ENCODE peak calls at places on chromosome 22, in nine cellular contexts. K, E, U, Q, R, X, V, Y and L are unnamed samples.

GRCh38 chr22:36368359-36368983 is 19.3 kb downstream of the MYH9 start:
- DNase-seq in E (no peak), X (no peak), U (no peak), K (no peak), R (no peak), Y (peak; percentile 73), V (peak; percentile 77), Q (no peak), L (no peak)

GRCh38 chr22:35154937-35155387 is 89.0 kb downstream of the ISX start:
- DNase-seq in Y (peak; percentile 81), R (peak; percentile 20), E (peak; percentile 47), U (no peak), Q (peak; percentile 53), K (peak; percentile 51), X (no peak), V (peak; percentile 54), L (peak; percentile 42)

GRCh38 chr22:19806213-19807160 is 45.9 kb downstream of the TBX1 start:
- DNase-seq in K (no peak), Y (no peak), V (peak; percentile 99), E (peak; percentile 43), Q (peak; percentile 92), X (peak; percentile 89), U (no peak), R (peak; percentile 50), L (peak; percentile 81)

GRCh38 chr22:20642668-20643179 is 131.2 kb upstream of the SERPIND1 start:
- DNase-seq in K (no peak), R (no peak), U (no peak), E (no peak), V (no peak), Y (no peak), X (no peak), Q (no peak), L (no peak)

GRCh38 chr22:47174096-47174495 is 411.6 kb downstream of the TBC1D22A start:
- DNase-seq in V (no peak), U (no peak), K (no peak), E (peak; percentile 31), R (no peak), Y (no peak), X (peak; percentile 45), Q (no peak), L (peak; percentile 17)

GRCh38 chr22:47616396-47617020 is 854.1 kb downstream of the TBC1D22A start:
- DNase-seq in R (no peak), X (peak; percentile 60), U (no peak), Q (no peak), Y (no peak), K (no peak), E (peak; percentile 13), V (no peak), L (peak; percentile 11)

GRCh38 chr22:39574779-39575551 is 4.4 kb downstream of the CACNA1I start:
- DNase-seq in K (no peak), U (no peak), E (no peak), Q (no peak), V (peak; percentile 68), R (peak; percentile 78), X (no peak), Y (no peak), L (no peak)

GRCh38 chr22:35301370-35301874 is 1.7 kb downstream of the TOM1 start:
- DNase-seq in X (peak; percentile 90), K (peak; percentile 18), R (peak; percentile 44), Y (no peak), Q (peak; percentile 39), E (no peak), V (peak; percentile 20), U (no peak), L (no peak)

GRCh38 chr22:17931400-17931825 is 92.9 kb downstream of the MICAL3 start:
- DNase-seq in E (peak; percentile 23), Y (no peak), K (no peak), U (no peak), X (no peak), R (no peak), Q (peak; percentile 50), V (no peak), L (peak; percentile 19)

GRCh38 chr22:39984006-39984405 is 10.7 kb upstream of the FAM83F start:
- DNase-seq in E (no peak), U (no peak), V (no peak), X (no peak), K (no peak), R (no peak), Y (no peak), Q (no peak), L (no peak)

GRCh38 chr22:46087816-46088277 is 62.5 kb upstream of the PPARA start:
- DNase-seq in E (peak; percentile 97), Q (peak; percentile 80), U (no peak), V (peak; percentile 73), X (peak; percentile 95), Y (no peak), K (peak; percentile 93), R (no peak), L (peak; percentile 94)

GRCh38 chr22:47651216-47651987 is 889.0 kb downstream of the TBC1D22A start:
- DNase-seq in U (no peak), E (no peak), V (peak; percentile 29), Y (no peak), K (no peak), Q (no peak), X (no peak), R (no peak), L (no peak)

GRCh38 chr22:37014835-37015586 is 4.2 kb downstream of the TST start:
- DNase-seq in Y (no peak), V (no peak), Q (peak; percentile 62), R (no peak), E (peak; percentile 55), U (no peak), X (no peak), K (no peak), L (no peak)

GRCh38 chr22:45968003-45968650 is 8.8 kb downstream of the WNT7B start:
- DNase-seq in U (no peak), K (no peak), Q (no peak), R (no peak), Y (no peak), X (no peak), V (no peak), E (no peak), L (no peak)

DNA sequence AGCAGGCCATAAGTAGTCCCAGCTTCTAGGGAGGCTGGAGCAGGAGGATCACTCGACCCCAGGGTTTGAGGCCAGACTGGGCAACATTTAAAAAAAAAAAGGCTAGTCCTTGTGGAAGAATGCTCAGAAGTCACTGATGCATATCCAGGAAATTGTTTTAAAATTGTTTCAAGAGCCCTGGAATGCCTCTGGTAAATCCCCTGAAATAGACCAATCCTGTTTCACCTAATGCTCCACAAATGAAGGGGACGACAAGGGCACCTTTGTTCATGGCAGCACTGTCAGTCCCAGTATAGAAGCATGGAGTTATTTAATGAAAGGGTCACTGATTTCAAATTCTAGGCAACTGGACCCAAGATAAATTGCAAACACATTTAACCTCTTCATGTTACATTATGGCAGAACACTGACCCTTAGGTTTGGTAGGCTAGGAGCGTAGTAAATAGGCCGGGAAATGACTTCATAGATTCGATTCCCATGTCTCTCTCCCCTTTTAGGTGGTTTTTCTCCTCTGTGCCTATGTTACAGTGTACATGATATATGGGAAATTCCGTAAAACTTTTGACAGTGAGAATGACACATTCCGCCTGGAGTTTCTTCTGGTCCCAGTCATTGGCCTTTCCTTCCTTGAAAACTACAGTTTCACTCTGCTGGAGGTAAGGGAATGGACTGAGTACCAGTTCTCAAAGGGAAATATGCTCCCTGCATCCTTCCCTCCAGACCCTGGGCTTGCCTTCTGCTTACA is 11.4 kb downstream of the KDELR3 start:
- DNase-seq in V (no peak), U (no peak), K (no peak), R (no peak), X (no peak), Q (no peak), E (no peak), Y (no peak), L (no peak)
- TF ChIP-seq CTCF in V (no peak), U (no peak), K (no peak), R (no peak), X (no peak), Q (no peak), E (no peak), Y (no peak), L (no peak)

DNA sequence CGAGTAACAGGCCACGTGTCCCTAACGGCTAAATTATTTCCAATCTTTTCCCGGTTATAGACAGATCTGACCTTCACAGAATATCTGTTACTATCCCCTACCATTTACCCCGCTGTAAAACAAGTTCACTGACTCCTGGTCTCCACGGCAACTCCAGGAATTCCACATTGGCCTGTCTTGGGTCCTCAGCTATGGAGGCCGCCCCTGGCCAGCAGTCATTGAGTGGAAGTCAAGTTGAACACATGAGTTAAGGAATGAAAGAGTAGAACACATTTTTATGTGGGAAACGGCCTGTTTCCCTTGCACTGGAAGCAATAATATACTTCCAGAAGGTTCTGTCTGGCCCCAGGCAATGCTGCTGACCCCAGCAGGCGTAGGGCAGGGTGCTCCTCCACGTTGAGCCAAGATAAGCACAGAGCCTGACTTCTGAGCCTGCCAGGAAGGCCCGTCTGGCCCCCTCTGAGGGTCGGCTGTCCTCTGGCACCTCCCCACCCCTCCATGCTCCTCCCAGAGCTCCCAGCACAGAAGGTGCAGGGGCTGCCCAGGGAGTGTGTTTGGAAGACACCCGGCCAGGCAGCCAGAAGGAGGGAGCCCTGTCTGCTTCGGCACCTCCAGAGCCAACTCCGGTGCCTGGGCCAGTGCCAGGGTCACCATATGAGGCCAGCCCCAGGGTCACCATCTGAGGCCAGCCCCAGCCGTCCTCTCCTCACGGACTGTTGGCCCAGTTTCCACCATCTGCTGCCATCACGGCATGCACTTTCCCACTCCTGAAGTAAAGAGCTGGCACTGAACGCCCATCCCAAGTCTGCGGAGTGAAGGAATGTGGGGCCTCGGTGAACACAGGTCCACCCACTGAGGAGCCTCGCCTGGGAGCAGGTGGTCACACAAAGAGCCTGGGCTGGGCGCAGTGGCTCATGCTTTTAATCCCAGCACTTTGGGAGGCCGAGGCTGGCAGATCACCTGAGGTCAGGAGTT is 813.2 kb downstream of the BRD1 start:
- DNase-seq in Y (no peak), V (no peak), X (peak; percentile 47), K (no peak), U (no peak), Q (no peak), R (no peak), E (peak; percentile 47), L (peak; percentile 15)
- TF ChIP-seq EP300 in Y (no peak), V (no peak), X (no peak), K (no peak), U (no peak), Q (no peak), R (no peak), E (no peak), L (no peak)

DNA sequence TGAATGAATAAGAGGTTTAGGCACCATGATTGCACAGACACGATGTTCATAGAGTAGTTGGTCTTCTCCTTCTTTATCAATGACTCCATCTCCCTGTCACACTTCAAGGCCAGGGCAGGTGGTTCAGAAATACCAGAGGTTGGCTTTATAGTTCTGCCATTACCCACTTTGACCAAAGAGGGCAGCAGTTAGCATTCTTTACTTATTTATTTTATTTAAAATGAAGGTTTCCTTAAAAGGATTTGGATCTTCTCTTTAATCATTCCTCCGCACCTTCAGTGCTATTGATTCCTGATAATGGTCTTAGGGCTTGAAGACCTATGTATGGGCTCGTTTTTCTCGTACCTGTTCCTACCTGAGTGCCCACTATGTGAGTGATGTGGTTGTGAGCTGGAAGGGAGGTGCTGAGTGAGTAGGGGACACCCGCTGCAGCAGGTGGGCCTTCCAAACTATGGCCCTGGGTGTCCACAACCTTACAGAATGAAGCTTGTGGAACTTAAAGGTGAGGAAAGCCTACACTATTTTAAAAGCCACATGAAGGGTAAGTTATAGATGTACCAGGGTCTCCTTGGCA is 34.9 kb downstream of the TIMP3 start:
- DNase-seq in E (no peak), Q (no peak), V (peak; percentile 54), R (peak; percentile 18), Y (no peak), X (no peak), K (no peak), U (no peak), L (no peak)
- TF ChIP-seq CTCF in E (peak; percentile 40), Q (peak; percentile 52), V (peak; percentile 60), R (peak; percentile 23), Y (no peak), X (no peak), K (peak; percentile 11), U (peak; percentile 49), L (no peak)

GRCh38 chr22:23079814-23080521 is 9.6 kb downstream of the GNAZ start:
- DNase-seq in K (no peak), V (peak; percentile 52), R (no peak), U (no peak), Q (no peak), X (no peak), E (no peak), Y (no peak), L (no peak)
- TF ChIP-seq EP300 in K (no peak), V (no peak), R (no peak), U (no peak), Q (no peak), X (no peak), E (no peak), Y (no peak), L (no peak)